ENCODE peak calls at places on chromosomes 5 and 9, in seven cellular contexts. One of them, this sample, is unnamed.
A peak's percentile ranks its signal among the peaks of the same experiment; 100 is the strongest.

GRCh38 chr9:137757139-137757538 is 120.4 kb upstream of the CACNA1B start:
- DNase-seq in IMR-90: no peak
- DNase-seq in mesendoderm: no peak
- DNase-seq in H9: no peak
- DNase-seq in H1: no peak
- DNase-seq in trophoblast cell: no peak
- DNase-seq in neuronal stem cell: no peak
- DNase-seq in this sample: no peak

GRCh38 chr5:96344678-96345612 is 88.1 kb downstream of the PCSK1 start:
- DNase-seq in H9: no peak
- DNase-seq in IMR-90: peak; percentile 86
- DNase-seq in neuronal stem cell: peak; percentile 39
- DNase-seq in H1: no peak
- DNase-seq in mesendoderm: peak; percentile 66
- DNase-seq in trophoblast cell: peak; percentile 74
- DNase-seq in this sample: peak; percentile 78

GRCh38 chr5:143311428-143311827 is 92.1 kb downstream of the NR3C1 start:
- DNase-seq in mesendoderm: no peak
- DNase-seq in H9: no peak
- DNase-seq in H1: no peak
- DNase-seq in IMR-90: peak; percentile 96
- DNase-seq in neuronal stem cell: no peak
- DNase-seq in trophoblast cell: peak; percentile 75
- DNase-seq in this sample: peak; percentile 87

GRCh38 chr5:119954106-119954505 is 324.7 kb downstream of the FAM170A start:
- DNase-seq in neuronal stem cell: no peak
- DNase-seq in trophoblast cell: no peak
- DNase-seq in IMR-90: no peak
- DNase-seq in H1: no peak
- DNase-seq in H9: no peak
- DNase-seq in mesendoderm: peak; percentile 40
- DNase-seq in this sample: no peak

GRCh38 chr5:54463696-54464095 is 8.2 kb downstream of the HSPB3 start:
- DNase-seq in H9: no peak
- DNase-seq in neuronal stem cell: no peak
- DNase-seq in mesendoderm: no peak
- DNase-seq in trophoblast cell: no peak
- DNase-seq in H1: no peak
- DNase-seq in IMR-90: no peak
- DNase-seq in this sample: no peak

GRCh38 chr9:27626629-27627564 is 53.6 kb upstream of the C9orf72 start:
- DNase-seq in trophoblast cell: no peak
- DNase-seq in IMR-90: no peak
- DNase-seq in neuronal stem cell: no peak
- DNase-seq in H1: no peak
- DNase-seq in H9: no peak
- DNase-seq in mesendoderm: peak; percentile 9
- DNase-seq in this sample: no peak

GRCh38 chr9:91089405-91090131 is 272.1 kb downstream of the AUH start:
- DNase-seq in H1: no peak
- DNase-seq in H9: no peak
- DNase-seq in trophoblast cell: peak; percentile 20
- DNase-seq in IMR-90: peak; percentile 73
- DNase-seq in mesendoderm: peak; percentile 66
- DNase-seq in neuronal stem cell: no peak
- DNase-seq in this sample: peak; percentile 60

GRCh38 chr5:179188636-179189035 is 128.5 kb downstream of the ZNF354C start:
- DNase-seq in H9: no peak
- DNase-seq in neuronal stem cell: no peak
- DNase-seq in mesendoderm: no peak
- DNase-seq in H1: no peak
- DNase-seq in IMR-90: no peak
- DNase-seq in trophoblast cell: no peak
- DNase-seq in this sample: no peak

GRCh38 chr5:147831465-147831864 is at the start of gene SPINK1:
- DNase-seq in H9: no peak
- DNase-seq in trophoblast cell: no peak
- DNase-seq in neuronal stem cell: no peak
- DNase-seq in mesendoderm: no peak
- DNase-seq in H1: no peak
- DNase-seq in IMR-90: no peak
- DNase-seq in this sample: no peak

GRCh38 chr5:173041881-173042481 is 14.2 kb upstream of the CREBRF start:
- DNase-seq in H9: no peak
- DNase-seq in trophoblast cell: peak; percentile 29
- DNase-seq in H1: no peak
- DNase-seq in neuronal stem cell: no peak
- DNase-seq in IMR-90: peak; percentile 90
- DNase-seq in mesendoderm: no peak
- DNase-seq in this sample: peak; percentile 53

GRCh38 chr5:177097016-177097985 is 10.6 kb downstream of the FGFR4 start:
- DNase-seq in trophoblast cell: no peak
- DNase-seq in IMR-90: no peak
- DNase-seq in H9: no peak
- DNase-seq in mesendoderm: no peak
- DNase-seq in neuronal stem cell: no peak
- DNase-seq in H1: no peak
- DNase-seq in this sample: no peak

GRCh38 chr5:114700823-114701222 is 339.0 kb downstream of the KCNN2 start:
- DNase-seq in IMR-90: no peak
- DNase-seq in H9: no peak
- DNase-seq in mesendoderm: no peak
- DNase-seq in neuronal stem cell: no peak
- DNase-seq in trophoblast cell: no peak
- DNase-seq in H1: no peak
- DNase-seq in this sample: no peak

GRCh38 chr5:135934939-135935338 is 19.8 kb downstream of the LECT2 start:
- DNase-seq in mesendoderm: no peak
- DNase-seq in trophoblast cell: peak; percentile 64
- DNase-seq in H1: no peak
- DNase-seq in neuronal stem cell: no peak
- DNase-seq in H9: no peak
- DNase-seq in IMR-90: peak; percentile 29
- DNase-seq in this sample: peak; percentile 16

GRCh38 chr5:160760008-160760407 is 92.0 kb downstream of the ATP10B start:
- DNase-seq in H1: no peak
- DNase-seq in IMR-90: no peak
- DNase-seq in trophoblast cell: no peak
- DNase-seq in mesendoderm: no peak
- DNase-seq in neuronal stem cell: no peak
- DNase-seq in H9: no peak
- DNase-seq in this sample: no peak

GRCh38 chr9:19517202-19517942 is 108.6 kb downstream of the ACER2 start:
- DNase-seq in trophoblast cell: no peak
- DNase-seq in IMR-90: no peak
- DNase-seq in neuronal stem cell: no peak
- DNase-seq in H9: peak; percentile 68
- DNase-seq in mesendoderm: peak; percentile 70
- DNase-seq in H1: peak; percentile 25
- DNase-seq in this sample: no peak

GRCh38 chr9:134864821-134865190 is 15.8 kb upstream of the FCN2 start:
- DNase-seq in H9: peak; percentile 18
- DNase-seq in IMR-90: no peak
- DNase-seq in H1: no peak
- DNase-seq in neuronal stem cell: no peak
- DNase-seq in mesendoderm: no peak
- DNase-seq in trophoblast cell: no peak
- DNase-seq in this sample: no peak

GRCh38 chr9:92561374-92562329 is 25.9 kb upstream of the ECM2 start:
- DNase-seq in trophoblast cell: no peak
- DNase-seq in mesendoderm: no peak
- DNase-seq in neuronal stem cell: no peak
- DNase-seq in IMR-90: peak; percentile 74
- DNase-seq in H9: no peak
- DNase-seq in H1: no peak
- DNase-seq in this sample: peak; percentile 28

GRCh38 chr5:159189310-159189709 is 20.0 kb downstream of the RNF145 start:
- DNase-seq in IMR-90: peak; percentile 38
- DNase-seq in trophoblast cell: no peak
- DNase-seq in neuronal stem cell: no peak
- DNase-seq in mesendoderm: no peak
- DNase-seq in H9: no peak
- DNase-seq in H1: no peak
- DNase-seq in this sample: no peak

GRCh38 chr9:113317777-113318176 is 14.6 kb upstream of the RNF183 start:
- DNase-seq in IMR-90: no peak
- DNase-seq in mesendoderm: no peak
- DNase-seq in H9: no peak
- DNase-seq in neuronal stem cell: no peak
- DNase-seq in H1: no peak
- DNase-seq in trophoblast cell: peak; percentile 72
- DNase-seq in this sample: no peak

GRCh38 chr5:95327211-95327610 is 42.3 kb upstream of the MCTP1 start:
- DNase-seq in mesendoderm: peak; percentile 6
- DNase-seq in trophoblast cell: no peak
- DNase-seq in neuronal stem cell: no peak
- DNase-seq in H1: no peak
- DNase-seq in H9: no peak
- DNase-seq in IMR-90: no peak
- DNase-seq in this sample: no peak

GRCh38 chr5:84303315-84303714 is 81.4 kb downstream of the EDIL3 start:
- DNase-seq in mesendoderm: no peak
- DNase-seq in IMR-90: peak; percentile 62
- DNase-seq in H1: no peak
- DNase-seq in H9: no peak
- DNase-seq in neuronal stem cell: no peak
- DNase-seq in trophoblast cell: no peak
- DNase-seq in this sample: no peak

DNA sequence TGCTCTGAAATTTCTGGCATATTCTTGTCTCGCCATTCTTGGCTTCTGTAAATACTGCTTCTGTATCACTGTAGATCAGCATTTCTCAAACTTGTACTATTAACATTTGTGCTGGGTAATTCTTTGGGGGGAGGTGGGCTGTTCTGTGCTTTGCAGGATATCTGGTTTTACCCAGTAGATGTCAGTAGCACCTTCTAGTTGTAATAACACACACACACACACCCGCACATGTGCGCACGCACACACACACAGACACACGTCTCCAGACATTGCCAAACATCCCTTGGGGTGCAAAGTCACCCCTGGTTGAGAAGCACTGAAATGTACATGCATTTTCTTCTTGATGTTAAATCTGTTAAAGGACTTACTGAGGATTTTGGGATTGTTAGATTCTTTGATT is 304.1 kb downstream of the MAT2B start:
- DNase-seq in mesendoderm: no peak
- DNase-seq in H9: no peak
- DNase-seq in trophoblast cell: peak; percentile 13
- DNase-seq in IMR-90: peak; percentile 45
- DNase-seq in neuronal stem cell: no peak
- DNase-seq in H1: no peak
- DNase-seq in this sample: no peak
- H2AK5ac ChIP-seq in mesendoderm: no peak overlapping the region
- H2AK5ac ChIP-seq in H9: no peak overlapping the region
- H2AK5ac ChIP-seq in trophoblast cell: no peak overlapping the region
- H2AK5ac ChIP-seq in IMR-90: no peak overlapping the region
- H2AK5ac ChIP-seq in neuronal stem cell: no peak overlapping the region
- H2AK5ac ChIP-seq in H1: no peak overlapping the region
- H2AK5ac ChIP-seq in this sample: no peak overlapping the region

GRCh38 chr9:128115187-128116103 is 12.1 kb downstream of the PTGES2 start:
- DNase-seq in IMR-90: no peak
- DNase-seq in H1: no peak
- DNase-seq in H9: no peak
- DNase-seq in neuronal stem cell: no peak
- DNase-seq in mesendoderm: no peak
- DNase-seq in trophoblast cell: peak; percentile 72
- DNase-seq in this sample: no peak
- H3K9ac ChIP-seq in IMR-90: no peak overlapping the region
- H3K9ac ChIP-seq in H1: no peak overlapping the region
- H3K9ac ChIP-seq in H9: no peak overlapping the region
- H3K9ac ChIP-seq in neuronal stem cell: no peak overlapping the region
- H3K9ac ChIP-seq in mesendoderm: no peak overlapping the region
- H3K9ac ChIP-seq in trophoblast cell: no peak overlapping the region
- H3K9ac ChIP-seq in this sample: no peak overlapping the region

DNA sequence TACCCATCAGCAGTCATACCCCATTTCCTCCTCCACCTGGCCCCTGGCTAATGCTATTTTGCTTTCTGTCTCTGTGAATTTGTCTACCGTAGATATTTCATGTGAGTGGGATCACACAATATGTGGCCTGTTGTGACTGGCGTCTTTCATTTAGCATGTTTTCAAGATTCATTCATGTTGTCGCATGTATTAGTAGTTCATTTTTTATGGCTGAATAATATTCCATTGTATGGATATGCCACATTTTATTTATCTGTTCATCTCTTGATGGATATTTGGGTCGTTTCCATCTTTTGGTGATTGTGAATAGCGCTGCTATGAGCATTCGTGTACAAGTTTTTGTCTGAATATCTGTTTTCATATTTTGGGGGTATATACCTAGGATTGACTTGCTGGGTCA is 33.9 kb downstream of the PSD2 start:
- DNase-seq in neuronal stem cell: no peak
- DNase-seq in H1: no peak
- DNase-seq in mesendoderm: no peak
- DNase-seq in IMR-90: no peak
- DNase-seq in H9: no peak
- DNase-seq in trophoblast cell: no peak
- DNase-seq in this sample: no peak
- H2AK5ac ChIP-seq in neuronal stem cell: no peak overlapping the region
- H2AK5ac ChIP-seq in H1: no peak overlapping the region
- H2AK5ac ChIP-seq in mesendoderm: no peak overlapping the region
- H2AK5ac ChIP-seq in IMR-90: no peak overlapping the region
- H2AK5ac ChIP-seq in H9: no peak overlapping the region
- H2AK5ac ChIP-seq in trophoblast cell: no peak overlapping the region
- H2AK5ac ChIP-seq in this sample: no peak overlapping the region

GRCh38 chr5:1127991-1128785 is 16.3 kb upstream of the SLC12A7 start:
- DNase-seq in H1: no peak
- DNase-seq in neuronal stem cell: no peak
- DNase-seq in IMR-90: no peak
- DNase-seq in mesendoderm: no peak
- DNase-seq in H9: no peak
- DNase-seq in trophoblast cell: no peak
- DNase-seq in this sample: peak; percentile 97

GRCh38 chr5:1128977-1129724 is 17.3 kb upstream of the SLC12A7 start:
- DNase-seq in trophoblast cell: no peak
- DNase-seq in H9: no peak
- DNase-seq in neuronal stem cell: no peak
- DNase-seq in H1: no peak
- DNase-seq in IMR-90: no peak
- DNase-seq in mesendoderm: no peak
- DNase-seq in this sample: no peak

GRCh38 chr5:1131191-1131621 is 19.3 kb upstream of the SLC12A7 start:
- DNase-seq in H9: no peak
- DNase-seq in H1: no peak
- DNase-seq in IMR-90: no peak
- DNase-seq in neuronal stem cell: no peak
- DNase-seq in mesendoderm: no peak
- DNase-seq in trophoblast cell: no peak
- DNase-seq in this sample: no peak

GRCh38 chr5:1130218-1130946 is 18.5 kb upstream of the SLC12A7 start:
- DNase-seq in IMR-90: no peak
- DNase-seq in H1: no peak
- DNase-seq in neuronal stem cell: no peak
- DNase-seq in trophoblast cell: no peak
- DNase-seq in H9: peak; percentile 62
- DNase-seq in mesendoderm: no peak
- DNase-seq in this sample: no peak

DNA sequence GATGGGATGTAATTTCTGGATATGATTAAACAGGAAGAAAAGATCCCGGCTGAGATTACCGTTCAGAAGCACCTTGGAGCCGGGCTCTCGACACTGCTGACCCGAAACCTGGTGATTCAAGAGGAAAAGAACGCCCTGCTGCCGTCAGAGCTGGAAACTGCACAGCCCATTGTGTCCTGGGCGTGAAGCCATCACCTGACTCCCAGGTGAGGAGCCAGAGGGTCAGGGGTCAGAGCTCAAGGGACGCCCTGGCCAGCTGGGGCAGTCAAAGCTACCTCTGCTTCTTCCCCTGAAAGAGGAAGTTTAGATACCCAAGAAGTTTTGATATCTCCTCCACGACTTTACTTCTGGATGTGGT is 17.8 kb upstream of the SLC12A7 start:
- DNase-seq in mesendoderm: no peak
- DNase-seq in neuronal stem cell: no peak
- DNase-seq in H1: no peak
- DNase-seq in trophoblast cell: no peak
- DNase-seq in IMR-90: no peak
- DNase-seq in H9: no peak
- DNase-seq in this sample: no peak
- H3K9ac ChIP-seq in mesendoderm: no peak overlapping the region
- H3K9ac ChIP-seq in neuronal stem cell: no peak overlapping the region
- H3K9ac ChIP-seq in H1: no peak overlapping the region
- H3K9ac ChIP-seq in trophoblast cell: no peak overlapping the region
- H3K9ac ChIP-seq in IMR-90: no peak overlapping the region
- H3K9ac ChIP-seq in H9: no peak overlapping the region
- H3K9ac ChIP-seq in this sample: no peak overlapping the region